ENCODE peak calls at places on chromosomes 7 and 10, in four cellular contexts. One of them, this sample, is unnamed.
A peak's percentile ranks its signal among the peaks of the same experiment; 100 is the strongest.

GRCh38 chr7:883029-884021 is 7.0 kb downstream of the GET4 start:
- DNase-seq in K562: no peak
- DNase-seq in suprapubic skin: peak; percentile 64
- DNase-seq in A549: no peak
- DNase-seq in this sample: no peak

GRCh38 chr10:117131390-117132327 is 6.4 kb downstream of the VAX1 start:
- DNase-seq in suprapubic skin: no peak
- DNase-seq in A549: no peak
- DNase-seq in K562: peak; percentile 4
- DNase-seq in this sample: no peak

GRCh38 chr10:118908487-118909280 is 120.8 kb upstream of the NANOS1 start:
- DNase-seq in suprapubic skin: no peak
- DNase-seq in A549: no peak
- DNase-seq in K562: peak; percentile 13
- DNase-seq in this sample: peak; percentile 54

GRCh38 chr10:69974551-69975155 is 78.0 kb upstream of the MACROH2A2 start:
- DNase-seq in suprapubic skin: no peak
- DNase-seq in A549: no peak
- DNase-seq in K562: no peak
- DNase-seq in this sample: no peak

GRCh38 chr10:29712108-29712507 is 77.3 kb upstream of the SVIL start:
- DNase-seq in suprapubic skin: no peak
- DNase-seq in A549: no peak
- DNase-seq in K562: peak; percentile 7
- DNase-seq in this sample: no peak

GRCh38 chr10:72204296-72204695 is 11.5 kb upstream of the ANAPC16 start:
- DNase-seq in K562: no peak
- DNase-seq in suprapubic skin: no peak
- DNase-seq in A549: no peak
- DNase-seq in this sample: no peak

GRCh38 chr10:44960482-44961230 is 1.1 kb downstream of the RASSF4 start:
- DNase-seq in A549: no peak
- DNase-seq in K562: no peak
- DNase-seq in suprapubic skin: peak; percentile 61
- DNase-seq in this sample: peak; percentile 20

GRCh38 chr7:86978804-86979506 is 80.5 kb downstream of the ELAPOR2 start:
- DNase-seq in K562: no peak
- DNase-seq in suprapubic skin: no peak
- DNase-seq in A549: no peak
- DNase-seq in this sample: no peak

GRCh38 chr10:110556993-110557601 is 10.4 kb upstream of the SMC3 start:
- DNase-seq in K562: peak; percentile 75
- DNase-seq in suprapubic skin: no peak
- DNase-seq in A549: peak; percentile 74
- DNase-seq in this sample: no peak

GRCh38 chr7:131115340-131115739 is 212.3 kb upstream of the MKLN1 start:
- DNase-seq in K562: no peak
- DNase-seq in suprapubic skin: no peak
- DNase-seq in A549: no peak
- DNase-seq in this sample: no peak

GRCh38 chr10:110340821-110341220 is 36.1 kb upstream of the SMNDC1 start:
- DNase-seq in K562: no peak
- DNase-seq in A549: no peak
- DNase-seq in suprapubic skin: no peak
- DNase-seq in this sample: no peak

GRCh38 chr10:92240289-92241157 is 50.4 kb downstream of the CPEB3 start:
- DNase-seq in K562: peak; percentile 57
- DNase-seq in A549: peak; percentile 76
- DNase-seq in suprapubic skin: peak; percentile 68
- DNase-seq in this sample: peak; percentile 75

GRCh38 chr7:8261711-8262695 is at the start of gene ICA1:
- DNase-seq in suprapubic skin: peak; percentile 73
- DNase-seq in K562: peak; percentile 83
- DNase-seq in A549: peak; percentile 39
- DNase-seq in this sample: peak; percentile 77

GRCh38 chr10:27390681-27391080 is 113.4 kb upstream of the RAB18 start:
- DNase-seq in K562: no peak
- DNase-seq in A549: no peak
- DNase-seq in suprapubic skin: no peak
- DNase-seq in this sample: no peak

GRCh38 chr7:138656952-138657351 is 44.2 kb downstream of the SVOPL start:
- DNase-seq in A549: no peak
- DNase-seq in suprapubic skin: no peak
- DNase-seq in K562: no peak
- DNase-seq in this sample: no peak

GRCh38 chr10:21166557-21167287 is 269.6 kb upstream of the NEBL start:
- DNase-seq in suprapubic skin: no peak
- DNase-seq in A549: no peak
- DNase-seq in K562: peak; percentile 70
- DNase-seq in this sample: no peak

GRCh38 chr10:132293416-132294195 is 14.1 kb downstream of the STK32C start:
- DNase-seq in K562: no peak
- DNase-seq in A549: no peak
- DNase-seq in suprapubic skin: peak; percentile 55
- DNase-seq in this sample: no peak

GRCh38 chr10:24869354-24870016 is 82.9 kb downstream of the PRTFDC1 start:
- DNase-seq in A549: no peak
- DNase-seq in K562: peak; percentile 37
- DNase-seq in suprapubic skin: no peak
- DNase-seq in this sample: no peak

GRCh38 chr10:3186365-3186764 is 13.8 kb upstream of the PITRM1 start:
- DNase-seq in suprapubic skin: no peak
- DNase-seq in K562: no peak
- DNase-seq in A549: no peak
- DNase-seq in this sample: peak; percentile 2

GRCh38 chr7:102215281-102215680 is 71.4 kb upstream of the SH2B2 start:
- DNase-seq in A549: no peak
- DNase-seq in K562: no peak
- DNase-seq in suprapubic skin: no peak
- DNase-seq in this sample: no peak

GRCh38 chr7:157751351-157751750 is 414.5 kb downstream of the DNAJB6 start:
- DNase-seq in suprapubic skin: no peak
- DNase-seq in K562: no peak
- DNase-seq in A549: no peak
- DNase-seq in this sample: no peak

GRCh38 chr7:86814980-86815379 is 171.3 kb downstream of the GRM3 start:
- DNase-seq in suprapubic skin: no peak
- DNase-seq in K562: peak; percentile 36
- DNase-seq in A549: no peak
- DNase-seq in this sample: no peak

GRCh38 chr7:118152149-118152548 is 31.8 kb upstream of the LSM8 start:
- DNase-seq in suprapubic skin: no peak
- DNase-seq in A549: no peak
- DNase-seq in K562: no peak
- DNase-seq in this sample: no peak

GRCh38 chr10:49713266-49713665 is 33.8 kb downstream of the C10orf53 start:
- DNase-seq in K562: no peak
- DNase-seq in A549: no peak
- DNase-seq in suprapubic skin: no peak
- DNase-seq in this sample: no peak

GRCh38 chr10:113980408-113981087 is 63.1 kb upstream of the ADRB1 start:
- DNase-seq in A549: no peak
- DNase-seq in K562: no peak
- DNase-seq in suprapubic skin: no peak
- DNase-seq in this sample: no peak

GRCh38 chr10:95792874-95793285 is 36.9 kb downstream of the ENTPD1 start:
- DNase-seq in A549: no peak
- DNase-seq in suprapubic skin: no peak
- DNase-seq in K562: no peak
- DNase-seq in this sample: peak; percentile 37

GRCh38 chr7:102115181-102115580 is 171.5 kb upstream of the SH2B2 start:
- DNase-seq in K562: no peak
- DNase-seq in A549: no peak
- DNase-seq in suprapubic skin: no peak
- DNase-seq in this sample: no peak

GRCh38 chr10:17238445-17239275 is 10.6 kb downstream of the VIM start:
- DNase-seq in A549: no peak
- DNase-seq in K562: peak; percentile 23
- DNase-seq in suprapubic skin: peak; percentile 77
- DNase-seq in this sample: no peak
- TF ChIP-seq EP300 in A549: no peak
- TF ChIP-seq EP300 in K562: no peak
- TF ChIP-seq EP300 in suprapubic skin: no peak
- TF ChIP-seq EP300 in this sample: no peak

GRCh38 chr10:84256510-84257342 is 11.9 kb downstream of the RGR start:
- DNase-seq in A549: peak; percentile 44
- DNase-seq in suprapubic skin: no peak
- DNase-seq in K562: peak; percentile 87
- DNase-seq in this sample: peak; percentile 88
- TF ChIP-seq CTCF in A549: peak; percentile 56
- TF ChIP-seq CTCF in suprapubic skin: no peak
- TF ChIP-seq CTCF in K562: peak; percentile 87
- TF ChIP-seq CTCF in this sample: no peak

GRCh38 chr10:52316005-52316404 is 1.9 kb downstream of the DKK1 start:
- DNase-seq in A549: no peak
- DNase-seq in suprapubic skin: no peak
- DNase-seq in K562: no peak
- DNase-seq in this sample: no peak

GRCh38 chr10:52313350-52314006 is 603 bp upstream of the DKK1 start:
- DNase-seq in suprapubic skin: no peak
- DNase-seq in K562: no peak
- DNase-seq in A549: peak; percentile 50
- DNase-seq in this sample: no peak

GRCh38 chr10:52314822-52315552 is 906 bp downstream of the DKK1 start:
- DNase-seq in A549: peak; percentile 13
- DNase-seq in K562: no peak
- DNase-seq in suprapubic skin: peak; percentile 58
- DNase-seq in this sample: no peak

GRCh38 chr10:52314007-52314821 is at the start of gene DKK1:
- DNase-seq in suprapubic skin: peak; percentile 86
- DNase-seq in K562: peak; percentile 14
- DNase-seq in A549: peak; percentile 93
- DNase-seq in this sample: peak; percentile 93

GRCh38 chr10:52312999-52313349 is 1.1 kb upstream of the DKK1 start:
- DNase-seq in suprapubic skin: no peak
- DNase-seq in K562: no peak
- DNase-seq in A549: peak; percentile 14
- DNase-seq in this sample: no peak
- H3K4me3 ChIP-seq in suprapubic skin: peak overlapping the region; percentile 52
- H3K4me3 ChIP-seq in K562: no peak overlapping the region
- H3K4me3 ChIP-seq in A549: peak overlapping the region; percentile 83
- H3K4me3 ChIP-seq in this sample: no peak overlapping the region

GRCh38 chr10:78980815-78981214 is 88.0 kb upstream of the ZMIZ1 start:
- DNase-seq in suprapubic skin: no peak
- DNase-seq in A549: no peak
- DNase-seq in K562: no peak
- DNase-seq in this sample: no peak

GRCh38 chr10:78979938-78980337 is 88.8 kb upstream of the ZMIZ1 start:
- DNase-seq in suprapubic skin: no peak
- DNase-seq in A549: no peak
- DNase-seq in K562: no peak
- DNase-seq in this sample: no peak

GRCh38 chr10:78980354-78980753 is 88.4 kb upstream of the ZMIZ1 start:
- DNase-seq in A549: no peak
- DNase-seq in suprapubic skin: no peak
- DNase-seq in K562: no peak
- DNase-seq in this sample: no peak

GRCh38 chr10:78976825-78977760 is 91.7 kb upstream of the ZMIZ1 start:
- DNase-seq in K562: no peak
- DNase-seq in A549: no peak
- DNase-seq in suprapubic skin: no peak
- DNase-seq in this sample: no peak

DNA sequence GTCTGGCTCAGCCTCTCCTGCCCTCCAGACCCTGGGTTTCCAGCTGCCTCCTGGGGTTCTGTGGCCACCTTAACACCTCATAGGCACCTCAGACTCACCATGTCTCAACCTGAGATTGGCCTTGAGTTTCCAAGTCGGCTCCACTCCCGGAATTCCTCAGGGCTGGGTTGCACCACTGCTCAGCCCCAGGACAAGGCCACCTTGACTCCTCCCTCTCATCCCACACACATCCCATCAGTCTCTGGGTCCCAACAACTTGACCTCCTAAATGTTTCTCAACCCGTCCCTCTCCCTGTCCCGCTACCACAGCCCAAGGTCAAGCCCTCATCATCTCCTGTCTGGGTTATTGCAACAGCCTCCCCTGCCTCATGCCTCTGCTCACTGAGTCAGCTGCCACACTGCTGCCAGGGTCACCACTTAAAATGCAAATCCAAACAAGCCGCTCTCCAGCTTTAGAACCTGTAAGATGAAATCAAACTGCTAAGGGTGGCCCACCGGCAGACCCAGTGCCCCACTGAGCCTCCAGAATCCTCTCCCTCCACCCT is 90.9 kb upstream of the ZMIZ1 start:
- DNase-seq in suprapubic skin: no peak
- DNase-seq in K562: no peak
- DNase-seq in A549: no peak
- DNase-seq in this sample: no peak
- TF ChIP-seq EP300 in suprapubic skin: no peak
- TF ChIP-seq EP300 in K562: no peak
- TF ChIP-seq EP300 in A549: peak; percentile 68
- TF ChIP-seq EP300 in this sample: no peak

GRCh38 chr7:127530148-127530547 is 55.2 kb downstream of the GCC1 start:
- DNase-seq in K562: no peak
- DNase-seq in A549: no peak
- DNase-seq in suprapubic skin: no peak
- DNase-seq in this sample: no peak

GRCh38 chr7:127532151-127532550 is 53.2 kb downstream of the GCC1 start:
- DNase-seq in A549: no peak
- DNase-seq in suprapubic skin: no peak
- DNase-seq in K562: peak; percentile 16
- DNase-seq in this sample: no peak

GRCh38 chr7:127535546-127536425 is 49.6 kb downstream of the GCC1 start:
- DNase-seq in A549: no peak
- DNase-seq in suprapubic skin: no peak
- DNase-seq in K562: no peak
- DNase-seq in this sample: no peak

GRCh38 chr7:127534636-127535035 is 50.8 kb downstream of the GCC1 start:
- DNase-seq in K562: no peak
- DNase-seq in A549: no peak
- DNase-seq in suprapubic skin: no peak
- DNase-seq in this sample: no peak

DNA sequence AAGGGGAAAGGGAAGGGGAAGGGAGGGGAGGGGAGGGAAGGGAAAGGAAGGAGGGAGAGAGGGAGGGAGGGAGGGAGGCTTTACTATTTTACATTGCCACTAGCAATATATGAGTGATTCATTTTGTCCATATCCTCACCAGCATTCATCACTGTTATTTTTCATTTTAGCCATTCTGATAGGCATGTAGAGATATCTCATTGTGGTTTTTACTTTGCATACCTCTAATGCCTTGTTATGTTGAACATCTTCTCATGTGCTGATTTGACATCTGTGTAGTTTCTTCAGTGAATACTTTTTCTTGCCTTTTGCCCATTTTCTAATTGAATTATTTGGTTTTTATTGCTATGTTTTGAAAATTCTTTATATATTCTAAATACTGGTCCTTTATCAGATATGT is 52.7 kb downstream of the GCC1 start:
- DNase-seq in suprapubic skin: no peak
- DNase-seq in K562: no peak
- DNase-seq in A549: no peak
- DNase-seq in this sample: no peak
- TF ChIP-seq CTCF in suprapubic skin: no peak
- TF ChIP-seq CTCF in K562: no peak
- TF ChIP-seq CTCF in A549: no peak
- TF ChIP-seq CTCF in this sample: no peak

GRCh38 chr10:101613646-101614045 is 25.5 kb downstream of the DPCD start:
- DNase-seq in A549: no peak
- DNase-seq in suprapubic skin: no peak
- DNase-seq in K562: no peak
- DNase-seq in this sample: no peak
- H3K4me3 ChIP-seq in A549: no peak overlapping the region
- H3K4me3 ChIP-seq in suprapubic skin: no peak overlapping the region
- H3K4me3 ChIP-seq in K562: no peak overlapping the region
- H3K4me3 ChIP-seq in this sample: no peak overlapping the region

GRCh38 chr7:30282735-30283134 is 1.7 kb upstream of the ZNRF2 start:
- DNase-seq in A549: no peak
- DNase-seq in suprapubic skin: no peak
- DNase-seq in K562: no peak
- DNase-seq in this sample: no peak
- TF ChIP-seq EP300 in A549: no peak
- TF ChIP-seq EP300 in suprapubic skin: no peak
- TF ChIP-seq EP300 in K562: no peak
- TF ChIP-seq EP300 in this sample: no peak

This sample was measured in upper lobe of left lung.